ENCODE peak calls at places on chromosomes 1 and 21, in four cellular contexts. Q is T-helper 1 cell, C is uterus, N is H9. F is an unnamed sample.

GRCh38 chr1:201760516-201760915 is 68.4 kb upstream of the IPO9 start:
- DNase-seq in Q (no peak), C (no peak), N (no peak), F (no peak)

GRCh38 chr1:153928776-153929432 is 6.1 kb upstream of the GATAD2B start:
- DNase-seq in Q (no peak), C (no peak), N (no peak), F (no peak)

GRCh38 chr1:183164350-183164749 is 21.7 kb upstream of the LAMC2 start:
- DNase-seq in Q (no peak), C (no peak), N (peak), F (no peak)

GRCh38 chr1:244330318-244330625 is 121.4 kb downstream of the ADSS2 start:
- DNase-seq in Q (no peak), C (no peak), N (peak), F (no peak)

GRCh38 chr1:67831850-67832513 is 1.3 kb downstream of the GNG12 start:
- DNase-seq in Q (no peak), C (peak), N (no peak), F (no peak)

GRCh38 chr1:216614011-216614934 is 109.0 kb downstream of the ESRRG start:
- DNase-seq in Q (no peak), C (no peak), N (no peak), F (no peak)

GRCh38 chr1:16721871-16722641 is 18.3 kb upstream of the RNU1-4 start:
- DNase-seq in Q (no peak), C (no peak), N (no peak), F (no peak)

GRCh38 chr21:44684077-44684476 is 2.1 kb upstream of the KRTAP12-1 start:
- DNase-seq in Q (no peak), C (no peak), N (no peak), F (no peak)

GRCh38 chr1:19438552-19439196 is 46.7 kb downstream of the CAPZB start:
- DNase-seq in Q (no peak), C (no peak), N (no peak), F (no peak)

GRCh38 chr21:33360281-33360680 is 35.5 kb downstream of the IFNAR1 start:
- DNase-seq in Q (no peak), C (peak), N (no peak), F (no peak)

GRCh38 chr1:72366473-72366872 is 84.1 kb upstream of the NEGR1 start:
- DNase-seq in Q (no peak), C (no peak), N (no peak), F (no peak)

GRCh38 chr21:42695324-42696025 is 42.1 kb downstream of the PDE9A start:
- DNase-seq in Q (no peak), C (peak), N (no peak), F (no peak)

GRCh38 chr1:6508876-6509602 is 17.6 kb upstream of the PLEKHG5 start:
- DNase-seq in Q (no peak), C (no peak), N (no peak), F (no peak)

GRCh38 chr1:64745181-64745985 is 508 bp downstream of the RAVER2 start:
- DNase-seq in Q (peak), C (peak), N (peak), F (peak)

GRCh38 chr1:90713741-90714509 is 3.2 kb downstream of the BARHL2 start:
- DNase-seq in Q (no peak), C (no peak), N (peak), F (no peak)

GRCh38 chr1:85240174-85240601 is 19.3 kb downstream of the C1orf52 start:
- DNase-seq in Q (no peak), C (no peak), N (peak), F (no peak)

GRCh38 chr21:29299906-29300546 is 1.3 kb downstream of the BACH1 start:
- DNase-seq in Q (no peak), C (peak), N (peak), F (peak)

GRCh38 chr1:200243042-200243437 is 166.8 kb downstream of the ZNF281 start:
- DNase-seq in Q (no peak), C (no peak), N (no peak), F (no peak)

GRCh38 chr1:63861055-63861691 is 87.4 kb downstream of the ROR1 start:
- DNase-seq in Q (no peak), C (peak), N (no peak), F (no peak)

GRCh38 chr1:167119696-167120095 is 25.8 kb downstream of the STYXL2 start:
- DNase-seq in Q (no peak), C (no peak), N (no peak), F (no peak)

GRCh38 chr1:160006312-160006940 is 25.4 kb downstream of the PIGM start:
- DNase-seq in Q (peak), C (no peak), N (peak), F (peak)

GRCh38 chr1:221724931-221725605 is 16.8 kb downstream of the DUSP10 start:
- DNase-seq in Q (no peak), C (no peak), N (no peak), F (no peak)

GRCh38 chr1:54570161-54570560 is 22.1 kb downstream of the ACOT11 start:
- DNase-seq in Q (no peak), C (no peak), N (no peak), F (no peak)

GRCh38 chr1:160795951-160796383 is at the start of gene LY9:
- DNase-seq in Q (peak), C (no peak), N (no peak), F (peak)

F was measured in naive thymus-derived CD8-positive, alpha-beta T cell.